ENCODE peak calls at places on chromosomes 5 and 9, in five cellular contexts. Y is HepG2, Z is GM12878, W is SK-N-SH, H is K562. E is an unnamed sample.

GRCh38 chr9:72480931-72481330 is 40.5 kb upstream of the TMC1 start:
- DNase-seq in Y (peak), Z (no peak), W (no peak), H (no peak), E (no peak)

GRCh38 chr5:132272341-132273210 is 15.1 kb downstream of the PDLIM4 start:
- DNase-seq in Y (peak), Z (no peak), W (peak), H (peak), E (peak)

GRCh38 chr9:106918825-106919509 is 56.0 kb downstream of the ZNF462 start:
- DNase-seq in Y (no peak), Z (no peak), W (no peak), H (no peak), E (no peak)

GRCh38 chr5:99275128-99275527 is 346.3 kb upstream of the CHD1 start:
- DNase-seq in Y (no peak), Z (no peak), W (no peak), H (no peak), E (no peak)

GRCh38 chr9:91426123-91426745 is 2.6 kb upstream of the NFIL3 start:
- DNase-seq in Y (peak), Z (no peak), W (peak), H (peak), E (peak)

GRCh38 chr9:87076825-87077224 is 129.5 kb upstream of the GAS1 start:
- DNase-seq in Y (no peak), Z (no peak), W (no peak), H (no peak), E (no peak)

GRCh38 chr5:171453056-171453725 is 33.7 kb downstream of the FGF18 start:
- DNase-seq in Y (no peak), Z (no peak), W (no peak), H (no peak), E (no peak)

GRCh38 chr5:95812100-95812472 is 10.4 kb downstream of the GLRX start:
- DNase-seq in Y (peak), Z (no peak), W (peak), H (peak), E (no peak)

GRCh38 chr5:79689541-79690466 is at the start of gene CMYA5:
- DNase-seq in Y (no peak), Z (no peak), W (no peak), H (no peak), E (no peak)

GRCh38 chr9:98775831-98776441 is 20.4 kb downstream of the ANKS6 start:
- DNase-seq in Y (peak), Z (no peak), W (peak), H (peak), E (peak)

GRCh38 chr5:1831257-1831656 is 30.1 kb downstream of the NDUFS6 start:
- DNase-seq in Y (no peak), Z (no peak), W (no peak), H (no peak), E (no peak)

GRCh38 chr9:91734371-91734981 is 215.6 kb downstream of the ROR2 start:
- DNase-seq in Y (peak), Z (no peak), W (peak), H (peak), E (peak)

GRCh38 chr9:30349526-30350513 is 2034.6 kb upstream of the ACO1 start:
- DNase-seq in Y (no peak), Z (no peak), W (no peak), H (no peak), E (no peak)

GRCh38 chr5:64599226-64599625 is 91.1 kb upstream of the SHISAL2B start:
- DNase-seq in Y (no peak), Z (no peak), W (no peak), H (no peak), E (no peak)

GRCh38 chr9:89888677-89889076 is 283.9 kb downstream of the GADD45G start:
- DNase-seq in Y (no peak), Z (no peak), W (no peak), H (no peak), E (no peak)

GRCh38 chr9:135131488-135131887 is 44.0 kb downstream of the OLFM1 start:
- DNase-seq in Y (no peak), Z (no peak), W (no peak), H (no peak), E (no peak)

GRCh38 chr5:151622367-151623097 is 31.4 kb upstream of the FAT2 start:
- DNase-seq in Y (no peak), Z (no peak), W (no peak), H (no peak), E (no peak)

GRCh38 chr9:114156311-114156657 is 947 bp downstream of the COL27A1 start:
- DNase-seq in Y (no peak), Z (no peak), W (no peak), H (no peak), E (no peak)

GRCh38 chr5:1391691-1392090 is 46.8 kb upstream of the CLPTM1L start:
- DNase-seq in Y (no peak), Z (no peak), W (no peak), H (no peak), E (no peak)

GRCh38 chr5:395156-395920 is 47.6 kb upstream of the EXOC3 start:
- DNase-seq in Y (no peak), Z (no peak), W (peak), H (no peak), E (no peak)

GRCh38 chr9:105887679-105888078 is 193.3 kb downstream of the TMEM38B start:
- DNase-seq in Y (no peak), Z (no peak), W (no peak), H (peak), E (no peak)

GRCh38 chr5:100905259-100905914 is 2.3 kb upstream of the ST8SIA4 start:
- DNase-seq in Y (no peak), Z (no peak), W (no peak), H (no peak), E (no peak)

GRCh38 chr5:169249001-169249400 is 51.9 kb downstream of the SLIT3 start:
- DNase-seq in Y (no peak), Z (no peak), W (no peak), H (no peak), E (no peak)

GRCh38 chr5:139650031-139650688 is 2.0 kb downstream of the CXXC5 start:
- DNase-seq in Y (no peak), Z (no peak), W (no peak), H (peak), E (peak)

GRCh38 chr9:12719431-12719830 is 26.2 kb downstream of the TYRP1 start:
- DNase-seq in Y (peak), Z (no peak), W (peak), H (no peak), E (no peak)

GRCh38 chr5:4938941-4939546 is 201.1 kb upstream of the ADAMTS16 start:
- DNase-seq in Y (no peak), Z (no peak), W (peak), H (no peak), E (no peak)

GRCh38 chr5:1488882-1489680 is 34.7 kb downstream of the LPCAT1 start:
- DNase-seq in Y (no peak), Z (peak), W (no peak), H (no peak), E (no peak)

GRCh38 chr9:29118555-29118954 is 1545.3 kb upstream of the C9orf72 start:
- DNase-seq in Y (no peak), Z (no peak), W (no peak), H (no peak), E (no peak)

GRCh38 chr5:52893105-52893504 is 96.0 kb upstream of the ITGA2 start:
- DNase-seq in Y (no peak), Z (no peak), W (no peak), H (no peak), E (no peak)

GRCh38 chr9:16626577-16627130 is 243.8 kb downstream of the BNC2 start:
- DNase-seq in Y (no peak), Z (no peak), W (no peak), H (no peak), E (peak)

GRCh38 chr5:82812575-82812974 is 264.6 kb downstream of the TMEM167A start:
- DNase-seq in Y (no peak), Z (no peak), W (no peak), H (no peak), E (no peak)

GRCh38 chr9:92974161-92974661 is 26.9 kb downstream of the FGD3 start:
- DNase-seq in Y (peak), Z (no peak), W (no peak), H (no peak), E (no peak)

GRCh38 chr9:10479172-10479571 is 133.6 kb downstream of the PTPRD start:
- DNase-seq in Y (peak), Z (no peak), W (peak), H (peak), E (peak)

GRCh38 chr5:122836947-122837346 is 8.5 kb upstream of the SNX24 start:
- DNase-seq in Y (no peak), Z (no peak), W (no peak), H (no peak), E (no peak)

GRCh38 chr9:8338742-8339425 is 539.3 kb upstream of the DMAC1 start:
- DNase-seq in Y (no peak), Z (no peak), W (no peak), H (no peak), E (no peak)

GRCh38 chr9:32389365-32389764 is 4.9 kb downstream of the ACO1 start:
- DNase-seq in Y (no peak), Z (no peak), W (no peak), H (no peak), E (no peak)

GRCh38 chr9:32399110-32399815 is 14.8 kb downstream of the ACO1 start:
- DNase-seq in Y (no peak), Z (no peak), W (no peak), H (no peak), E (no peak)

GRCh38 chr9:32395483-32396216 is 11.2 kb downstream of the ACO1 start:
- DNase-seq in Y (no peak), Z (no peak), W (peak), H (no peak), E (no peak)

GRCh38 chr9:32398207-32398606 is 13.8 kb downstream of the ACO1 start:
- DNase-seq in Y (no peak), Z (no peak), W (no peak), H (no peak), E (no peak)

DNA sequence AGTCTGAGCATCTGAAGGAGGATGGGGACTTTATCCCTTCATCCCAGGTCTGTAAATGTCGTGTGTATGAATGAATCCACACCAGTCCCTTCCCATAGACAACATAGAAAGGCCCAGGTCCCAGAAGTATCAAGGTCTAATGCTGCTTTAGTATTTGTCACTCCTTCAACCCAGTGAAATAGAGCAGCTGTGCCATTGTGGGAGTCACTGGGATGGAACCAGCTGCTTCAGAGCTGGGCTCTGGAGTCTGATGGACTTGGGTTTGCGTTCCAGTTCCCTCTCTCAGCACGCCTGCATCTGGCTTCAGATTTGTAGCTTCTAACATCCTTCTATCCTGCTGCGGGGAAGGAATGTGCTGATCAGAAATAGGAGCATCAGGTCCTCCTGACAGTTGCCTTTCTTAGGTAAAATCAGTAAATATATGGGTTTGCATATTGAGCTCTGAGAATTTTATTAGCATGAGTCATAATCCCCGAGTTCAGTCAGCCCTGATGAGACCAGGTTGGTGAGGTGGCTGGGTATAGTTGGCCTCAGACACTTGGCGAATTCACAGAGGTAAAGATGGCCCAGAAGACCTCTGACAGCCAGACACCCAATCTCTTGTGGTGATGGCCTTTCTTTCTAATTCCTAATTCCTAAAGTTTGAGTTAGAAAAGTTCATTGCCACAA is 10.1 kb downstream of the ACO1 start:
- DNase-seq in Y (no peak), Z (no peak), W (no peak), H (no peak), E (no peak)
- TF ChIP-seq FOXM1 in Y (no peak), Z (no peak), W (no peak), H (no peak), E (no peak)

GRCh38 chr5:180136661-180137381 is 65.3 kb upstream of the RNF130 start:
- DNase-seq in Y (no peak), Z (no peak), W (no peak), H (no peak), E (no peak)
- TF ChIP-seq FOXM1 in Y (no peak), Z (no peak), W (no peak), H (no peak), E (no peak)

DNA sequence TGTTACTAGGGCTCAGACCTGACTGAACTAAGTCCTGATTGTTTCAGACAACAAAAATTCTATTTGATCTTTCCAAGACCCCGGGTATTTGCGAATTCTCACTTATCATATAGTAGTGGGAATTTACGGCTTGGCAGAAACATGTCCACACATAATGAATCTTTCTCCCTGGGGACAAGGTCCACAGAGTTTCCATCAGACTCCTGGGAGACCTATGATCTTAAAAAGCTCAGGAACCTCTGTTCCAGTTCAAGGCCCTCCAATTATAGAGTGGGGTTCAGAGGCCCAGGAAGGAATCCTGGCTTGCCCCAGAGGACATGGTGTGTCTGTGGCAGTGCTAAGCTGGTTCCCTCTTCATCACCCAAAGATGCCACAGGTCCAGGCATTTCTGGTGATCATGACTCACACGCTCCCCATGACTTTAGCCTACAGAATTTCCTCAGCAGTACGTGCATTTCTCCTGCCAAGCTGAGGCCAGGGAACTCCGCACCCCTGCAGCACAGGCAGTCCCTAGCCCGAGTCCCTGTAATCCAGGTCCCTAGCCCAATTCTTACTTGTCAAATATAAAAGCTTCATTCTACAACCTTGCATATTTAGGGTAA is 12.6 kb downstream of the RAPGEF1 start:
- DNase-seq in Y (no peak), Z (no peak), W (no peak), H (no peak), E (no peak)
- TF ChIP-seq FOXM1 in Y (no peak), Z (no peak), W (no peak), H (no peak), E (no peak)

GRCh38 chr5:107867266-107867665 is 196.5 kb upstream of the EFNA5 start:
- DNase-seq in Y (no peak), Z (no peak), W (no peak), H (no peak), E (no peak)
- TF ChIP-seq FOXM1 in Y (no peak), Z (no peak), W (no peak), H (no peak), E (no peak)